ENCODE peak calls at places on chromosomes 4 and X, in six cellular contexts. O is HCT116, N is psoas muscle, T is fibroblast of pulmonary artery, V is AG04450, Z is colonic mucosa. D is an unnamed sample.

GRCh38 chr4:73661646-73662119 is 41.4 kb upstream of the RASSF6 start:
- DNase-seq in O (no peak), N (no peak), T (peak), V (peak), Z (no peak), D (peak)

GRCh38 chrX:66635360-66635759 is 3.5 kb downstream of the EDA2R start:
- DNase-seq in O (no peak), N (no peak), T (peak), V (peak), Z (no peak), D (peak)

GRCh38 chr4:84639143-84639542 is 56.2 kb downstream of the CDS1 start:
- DNase-seq in O (no peak), N (no peak), T (no peak), V (no peak), Z (no peak), D (no peak)

GRCh38 chr4:161663844-161664243 is 500.0 kb downstream of the FSTL5 start:
- DNase-seq in O (no peak), N (no peak), T (no peak), V (no peak), Z (no peak), D (no peak)

GRCh38 chr4:16253127-16253960 is 27.1 kb upstream of the TAPT1 start:
- DNase-seq in O (no peak), N (no peak), T (peak), V (peak), Z (no peak), D (peak)

GRCh38 chrX:20059467-20060128 is 57.1 kb downstream of the MAP7D2 start:
- DNase-seq in O (no peak), N (no peak), T (no peak), V (no peak), Z (no peak), D (no peak)

GRCh38 chr4:680931-681645 is 6.7 kb downstream of the MYL5 start:
- DNase-seq in O (no peak), N (peak), T (peak), V (no peak), Z (peak), D (peak)

GRCh38 chrX:103817502-103817901 is 14.6 kb downstream of the RAB9B start:
- DNase-seq in O (peak), N (no peak), T (peak), V (no peak), Z (peak), D (peak)

GRCh38 chr4:176653406-176654220 is 139.1 kb downstream of the VEGFC start:
- DNase-seq in O (no peak), N (no peak), T (peak), V (no peak), Z (no peak), D (no peak)

GRCh38 chrX:39903937-39904336 is 193.8 kb downstream of the BCOR start:
- DNase-seq in O (no peak), N (no peak), T (peak), V (no peak), Z (no peak), D (peak)

GRCh38 chrX:150693782-150694574 is 782 bp downstream of the MTMR1 start:
- DNase-seq in O (peak), N (peak), T (peak), V (no peak), Z (peak), D (peak)

GRCh38 chr4:21454831-21455230 is 493.7 kb downstream of the KCNIP4 start:
- DNase-seq in O (no peak), N (no peak), T (no peak), V (no peak), Z (no peak), D (no peak)

GRCh38 chr4:131430302-131430701 is 1718.8 kb upstream of the PCDH10 start:
- DNase-seq in O (no peak), N (no peak), T (no peak), V (no peak), Z (no peak), D (peak)

GRCh38 chr4:42786350-42787070 is 106.0 kb upstream of the GRXCR1 start:
- DNase-seq in O (no peak), N (no peak), T (no peak), V (no peak), Z (no peak), D (no peak)

GRCh38 chr4:152556814-152557213 is 20.9 kb upstream of the FBXW7 start:
- DNase-seq in O (no peak), N (no peak), T (no peak), V (no peak), Z (no peak), D (no peak)

GRCh38 chr4:152559641-152560040 is 23.7 kb upstream of the FBXW7 start:
- DNase-seq in O (no peak), N (no peak), T (no peak), V (no peak), Z (no peak), D (no peak)

GRCh38 chr4:152554742-152555141 is 18.9 kb upstream of the FBXW7 start:
- DNase-seq in O (no peak), N (no peak), T (no peak), V (no peak), Z (no peak), D (no peak)

DNA sequence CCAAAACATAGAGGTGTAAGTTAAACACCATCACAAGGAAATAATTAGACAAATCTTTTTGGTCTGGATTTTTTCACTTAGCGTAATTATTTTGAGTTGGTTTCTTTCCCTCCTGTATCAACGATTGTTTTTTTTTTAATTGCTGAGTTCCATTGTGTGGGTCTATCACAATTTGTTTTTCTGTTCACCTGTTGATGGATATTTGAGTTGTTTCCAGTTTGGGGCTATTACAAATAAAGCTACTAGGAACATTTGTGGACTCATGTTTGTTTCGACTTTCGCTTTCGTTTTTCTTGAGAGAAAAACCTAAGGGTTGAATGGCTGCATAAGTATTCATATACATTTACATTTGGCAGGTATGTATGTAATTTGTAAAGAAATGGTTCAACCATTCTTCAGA is 20.4 kb upstream of the FBXW7 start:
- DNase-seq in O (no peak), N (no peak), T (no peak), V (no peak), Z (no peak), D (no peak)
- H3K4me3 ChIP-seq in O (no peak), N (no peak), T (no peak), V (no peak), Z (no peak), D (no peak)

GRCh38 chr4:163542275-163542674 is 47.8 kb downstream of the TMA16 start:
- DNase-seq in O (no peak), N (no peak), T (peak), V (no peak), Z (no peak), D (peak)

GRCh38 chr4:163540977-163541376 is 46.5 kb downstream of the TMA16 start:
- DNase-seq in O (no peak), N (no peak), T (peak), V (peak), Z (no peak), D (peak)

GRCh38 chr4:163536101-163536500 is 41.6 kb downstream of the TMA16 start:
- DNase-seq in O (no peak), N (no peak), T (no peak), V (peak), Z (no peak), D (no peak)

GRCh38 chr4:163544407-163545038 is 50.0 kb downstream of the TMA16 start:
- DNase-seq in O (no peak), N (peak), T (peak), V (no peak), Z (peak), D (peak)

DNA sequence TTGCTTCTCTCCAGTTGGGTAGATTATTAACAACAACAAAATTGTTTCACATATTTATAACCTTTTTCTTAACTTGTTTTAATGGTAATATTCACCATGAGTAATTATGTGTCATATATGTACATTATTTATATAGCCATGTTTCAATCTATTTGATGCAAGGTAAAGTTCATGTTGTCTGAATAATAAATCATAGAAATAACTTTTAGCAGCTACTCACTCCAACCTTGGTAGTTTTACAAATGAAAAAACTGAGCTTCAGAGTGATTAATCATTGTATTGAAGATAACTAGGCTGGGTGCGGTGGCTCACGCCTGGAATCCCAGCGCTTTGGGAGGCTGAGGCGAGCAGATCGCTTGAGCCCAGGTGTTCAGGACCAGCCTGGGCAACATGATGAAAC is 46.0 kb downstream of the TMA16 start:
- DNase-seq in O (no peak), N (no peak), T (no peak), V (no peak), Z (no peak), D (peak)
- TF ChIP-seq CTCF in O (no peak), N (no peak), T (no peak), V (no peak), Z (no peak), D (no peak)

GRCh38 chrX:137428251-137428661 is 137.7 kb upstream of the ZIC3 start:
- DNase-seq in O (no peak), N (peak), T (no peak), V (no peak), Z (no peak), D (no peak)
- H3K4me3 ChIP-seq in O (no peak), N (peak), T (peak), V (peak), Z (peak), D (peak)

GRCh38 chrX:7941390-7942042 is 14.3 kb upstream of the PNPLA4 start:
- DNase-seq in O (no peak), N (no peak), T (peak), V (no peak), Z (peak), D (peak)
- TF ChIP-seq CTCF in O (peak), N (peak), T (peak), V (peak), Z (no peak), D (peak)

DNA sequence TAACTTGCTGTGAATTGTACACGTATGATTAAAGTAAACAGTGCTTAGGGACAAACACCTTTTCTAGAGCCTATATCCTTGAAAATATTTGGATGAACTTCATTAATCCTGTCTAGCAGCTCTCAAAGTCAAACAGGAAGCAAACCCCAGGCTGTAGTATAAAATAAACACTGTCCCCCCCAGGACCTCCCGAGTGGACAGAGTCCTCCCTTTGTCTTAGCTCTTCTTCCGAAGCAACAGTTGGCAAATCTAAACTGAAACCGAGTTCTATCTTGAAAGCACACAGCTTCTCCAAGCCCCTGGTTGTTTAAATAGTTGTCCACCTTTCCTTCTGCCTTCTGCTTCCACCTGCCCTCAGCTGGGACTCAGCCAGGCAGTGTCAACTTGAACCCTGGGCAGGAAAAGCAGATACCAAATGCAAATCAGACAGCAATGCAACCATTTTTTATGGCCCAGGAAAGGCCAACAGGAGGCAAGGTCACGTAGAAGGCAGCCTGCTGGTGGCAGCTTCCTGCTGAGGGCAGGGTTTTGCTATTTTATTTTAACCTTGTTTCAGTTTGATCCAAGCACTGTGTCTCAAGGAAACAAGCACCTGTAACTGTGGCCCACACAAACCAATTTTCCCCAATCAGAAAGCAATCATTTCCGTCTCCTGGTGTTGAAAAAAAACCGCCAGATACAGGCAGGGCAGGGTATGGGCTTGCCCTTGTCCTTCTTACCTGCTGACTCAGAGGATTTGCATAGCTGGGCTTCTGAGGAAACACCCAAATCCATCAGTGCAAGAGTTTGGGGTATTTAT is 110.3 kb upstream of the KIT start:
- DNase-seq in O (no peak), N (no peak), T (no peak), V (no peak), Z (peak), D (peak)
- H3K4me3 ChIP-seq in O (no peak), N (no peak), T (no peak), V (no peak), Z (no peak), D (no peak)

DNA sequence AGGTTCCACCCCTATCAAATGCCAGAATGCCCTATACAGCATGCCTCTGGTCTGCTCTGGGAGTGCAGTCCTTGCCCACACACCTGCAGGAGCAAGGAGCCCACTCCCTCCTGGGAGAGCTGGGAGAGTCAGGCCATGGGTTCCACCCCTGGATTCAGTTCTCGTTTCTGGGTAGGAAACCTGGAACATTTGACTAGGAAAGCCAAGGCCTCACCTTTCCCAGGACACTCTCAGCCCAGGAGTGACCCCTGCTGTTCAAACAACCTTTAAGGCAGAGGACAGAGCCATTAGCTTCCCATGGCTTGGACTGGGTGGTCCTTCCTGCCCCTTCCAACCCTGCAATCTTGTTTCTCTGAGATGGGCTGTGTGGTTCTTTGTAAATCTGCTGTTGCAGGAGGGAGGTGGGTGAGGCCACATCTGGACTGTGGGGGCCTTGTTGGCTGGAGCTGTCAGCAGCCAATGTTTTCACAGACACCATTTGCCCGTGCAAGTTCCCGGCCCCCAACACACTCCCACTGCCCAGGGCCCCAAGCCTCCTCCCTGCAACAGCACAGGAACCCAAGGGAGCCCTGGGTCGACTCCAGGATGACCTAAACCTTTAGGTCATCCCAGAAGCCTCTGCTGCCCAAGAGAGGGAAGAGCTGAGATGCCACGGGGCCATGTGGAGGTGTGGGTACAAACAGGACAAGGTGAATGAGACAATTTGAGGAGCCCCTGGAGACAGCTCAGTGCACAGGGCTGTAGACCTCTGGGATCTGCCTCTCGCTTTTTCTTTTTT is 104.4 kb downstream of the PJA1 start:
- DNase-seq in O (peak), N (no peak), T (peak), V (no peak), Z (peak), D (peak)
- TF ChIP-seq CTCF in O (peak), N (peak), T (peak), V (peak), Z (peak), D (peak)

DNA sequence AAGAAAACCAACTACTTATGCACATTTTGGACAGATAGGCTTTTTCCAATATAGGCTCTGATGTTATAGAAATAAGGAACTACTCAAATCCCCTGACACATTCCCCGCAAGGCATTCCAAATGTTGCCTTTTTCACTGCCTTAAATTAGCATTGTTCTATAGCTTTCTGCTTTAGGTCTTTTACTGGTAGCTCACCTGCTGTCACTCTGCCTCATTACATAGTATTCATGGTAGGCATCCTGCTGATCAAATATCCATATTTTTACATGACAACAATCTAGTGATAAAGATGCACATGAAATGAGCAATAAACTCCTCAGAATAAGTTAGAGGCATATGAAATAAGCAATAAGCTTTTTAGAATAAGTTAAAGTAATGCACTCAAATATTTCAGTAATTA is 542.7 kb downstream of the FAM133A start:
- DNase-seq in O (no peak), N (no peak), T (no peak), V (no peak), Z (no peak), D (no peak)
- H3K4me3 ChIP-seq in O (no peak), N (no peak), T (no peak), V (no peak), Z (no peak), D (no peak)

D was measured in epithelial cell of esophagus.